ENCODE peak calls at places on chromosome X, in eight cellular contexts. N, R, B, C, J, S, U and M are unnamed samples.
A peak's percentile ranks its signal among the peaks of the same experiment; 100 is the strongest.

GRCh38 chrX:2589186-2590020 is 88.6 kb upstream of the DHRSX start:
- DNase-seq in N (no peak), R (no peak), B (peak; percentile 64), C (no peak), J (no peak), S (no peak), U (peak; percentile 29), M (no peak)

GRCh38 chrX:50579955-50580354 is 109.3 kb upstream of the DGKK start:
- DNase-seq in N (no peak), R (peak; percentile 11), B (peak; percentile 24), C (peak; percentile 2), J (peak; percentile 18), S (no peak), U (peak; percentile 67), M (peak; percentile 20)

GRCh38 chrX:110407910-110408545 is 49.4 kb downstream of the RTL9 start:
- DNase-seq in N (no peak), R (no peak), B (peak; percentile 29), C (peak; percentile 15), J (peak; percentile 56), S (peak; percentile 12), U (peak; percentile 71), M (peak; percentile 40)

GRCh38 chrX:124518888-124519287 is 172.5 kb downstream of the SH2D1A start:
- DNase-seq in N (no peak), R (no peak), B (no peak), C (no peak), J (no peak), S (no peak), U (peak; percentile 68), M (no peak)

GRCh38 chrX:6004529-6004928 is 224.1 kb downstream of the NLGN4X start:
- DNase-seq in N (no peak), R (no peak), B (no peak), C (no peak), J (no peak), S (no peak), U (no peak), M (no peak)

GRCh38 chrX:47862680-47863079 is 26.0 kb downstream of the ZNF81 start:
- DNase-seq in N (no peak), R (no peak), B (no peak), C (no peak), J (no peak), S (no peak), U (peak; percentile 13), M (no peak)

GRCh38 chrX:154600962-154601374 is 16.0 kb downstream of the CTAG1A start:
- DNase-seq in N (no peak), R (no peak), B (no peak), C (no peak), J (no peak), S (no peak), U (no peak), M (no peak)

GRCh38 chrX:39946822-39947221 is 150.9 kb downstream of the BCOR start:
- DNase-seq in N (no peak), R (peak; percentile 8), B (no peak), C (no peak), J (no peak), S (no peak), U (peak; percentile 89), M (no peak)

GRCh38 chrX:111375747-111376146 is 36.2 kb downstream of the DCX start:
- DNase-seq in N (no peak), R (no peak), B (peak; percentile 2), C (no peak), J (no peak), S (no peak), U (peak; percentile 4), M (no peak)

GRCh38 chrX:127574829-127575228 is 477.4 kb downstream of the ACTRT1 start:
- DNase-seq in N (no peak), R (no peak), B (no peak), C (no peak), J (no peak), S (no peak), U (peak; percentile 9), M (no peak)

GRCh38 chrX:84046403-84046984 is 141.5 kb downstream of the RPS6KA6 start:
- DNase-seq in N (no peak), R (no peak), B (peak; percentile 2), C (no peak), J (no peak), S (no peak), U (peak; percentile 58), M (no peak)

GRCh38 chrX:103730746-103731508 is 20.2 kb downstream of the TMEM31 start:
- DNase-seq in N (no peak), R (peak; percentile 21), B (peak; percentile 59), C (no peak), J (no peak), S (no peak), U (no peak), M (no peak)

GRCh38 chrX:153443476-153444332 is 2.2 kb downstream of the TREX2 start:
- DNase-seq in N (no peak), R (no peak), B (peak; percentile 7), C (no peak), J (no peak), S (no peak), U (peak; percentile 4), M (no peak)

GRCh38 chrX:51956441-51956840 is 63.0 kb downstream of the MAGED1 start:
- DNase-seq in N (no peak), R (no peak), B (no peak), C (no peak), J (no peak), S (no peak), U (no peak), M (no peak)